ENCODE peak calls at places on chromosomes 12 and 14, in four cellular contexts. V is mesenchymal stem cell, M is H1, R is H9. L is an unnamed sample.

GRCh38 chr12:66352197-66352596 is 49.9 kb downstream of the HELB start:
- DNase-seq in V (peak; percentile 31), M (peak; percentile 71), R (peak; percentile 91), L (peak; percentile 70)

GRCh38 chr12:107283652-107284051 is 190.3 kb upstream of the CRY1 start:
- DNase-seq in V (no peak), M (no peak), R (no peak), L (no peak)

GRCh38 chr14:25537846-25538455 is 488.0 kb upstream of the STXBP6 start:
- DNase-seq in V (no peak), M (peak; percentile 31), R (peak; percentile 70), L (no peak)

GRCh38 chr14:100147691-100148464 is 11.6 kb downstream of the DEGS2 start:
- DNase-seq in V (no peak), M (no peak), R (no peak), L (no peak)

GRCh38 chr12:76455582-76456345 is 103.8 kb downstream of the OSBPL8 start:
- DNase-seq in V (peak; percentile 79), M (no peak), R (no peak), L (peak; percentile 86)

GRCh38 chr12:11499802-11500201 is 104.4 kb upstream of the PRB2 start:
- DNase-seq in V (no peak), M (no peak), R (peak; percentile 46), L (no peak)

GRCh38 chr14:90505531-90505930 is 108.7 kb downstream of the CALM1 start:
- DNase-seq in V (no peak), M (no peak), R (no peak), L (no peak)

GRCh38 chr14:56359245-56359644 is 220.4 kb upstream of the TMEM260 start:
- DNase-seq in V (no peak), M (no peak), R (no peak), L (no peak)

GRCh38 chr12:124394462-124395128 is 99.7 kb downstream of the RFLNA start:
- DNase-seq in V (no peak), M (no peak), R (no peak), L (no peak)

GRCh38 chr12:57276935-57277563 is 26.1 kb upstream of the STAC3 start:
- DNase-seq in V (peak; percentile 45), M (no peak), R (peak; percentile 62), L (no peak)

GRCh38 chr12:27462851-27463250 is 16.3 kb downstream of the SMCO2 start:
- DNase-seq in V (no peak), M (no peak), R (no peak), L (no peak)

GRCh38 chr14:77071938-77072388 is 26.1 kb upstream of the CIPC start:
- DNase-seq in V (no peak), M (no peak), R (no peak), L (peak; percentile 29)

GRCh38 chr14:75450381-75451276 is 22.8 kb downstream of the JDP2 start:
- DNase-seq in V (no peak), M (no peak), R (no peak), L (no peak)

GRCh38 chr12:1840561-1840960 is 20.2 kb downstream of the LRTM2 start:
- DNase-seq in V (no peak), M (no peak), R (no peak), L (no peak)

GRCh38 chr14:102164241-102164641 is 24.5 kb downstream of the WDR20 start:
- DNase-seq in V (peak; percentile 57), M (no peak), R (no peak), L (no peak)

GRCh38 chr12:2358986-2359658 is 306.3 kb downstream of the CACNA1C start:
- DNase-seq in V (no peak), M (no peak), R (no peak), L (no peak)

GRCh38 chr14:106564058-106564643 is 1037.8 kb downstream of the TMEM121 start:
- DNase-seq in V (no peak), M (no peak), R (no peak), L (peak; percentile 30)

GRCh38 chr12:49093746-49094103 is 876 bp downstream of the DHH start:
- DNase-seq in V (no peak), M (no peak), R (peak; percentile 48), L (no peak)

GRCh38 chr12:49092816-49093406 is 1.7 kb downstream of the DHH start:
- DNase-seq in V (no peak), M (no peak), R (no peak), L (peak; percentile 47)

GRCh38 chr12:49091056-49091835 is 3.4 kb downstream of the DHH start:
- DNase-seq in V (no peak), M (no peak), R (peak; percentile 47), L (no peak)

GRCh38 chr12:49091836-49092085 is 2.8 kb downstream of the DHH start:
- DNase-seq in V (no peak), M (no peak), R (no peak), L (no peak)

GRCh38 chr12:49092086-49092815 is 2.4 kb downstream of the DHH start:
- DNase-seq in V (peak; percentile 59), M (no peak), R (peak; percentile 86), L (no peak)
- H3K23ac ChIP-seq in V (peak overlapping the region; percentile 57), M (no peak overlapping the region), R (no peak overlapping the region), L (no peak overlapping the region)

DNA sequence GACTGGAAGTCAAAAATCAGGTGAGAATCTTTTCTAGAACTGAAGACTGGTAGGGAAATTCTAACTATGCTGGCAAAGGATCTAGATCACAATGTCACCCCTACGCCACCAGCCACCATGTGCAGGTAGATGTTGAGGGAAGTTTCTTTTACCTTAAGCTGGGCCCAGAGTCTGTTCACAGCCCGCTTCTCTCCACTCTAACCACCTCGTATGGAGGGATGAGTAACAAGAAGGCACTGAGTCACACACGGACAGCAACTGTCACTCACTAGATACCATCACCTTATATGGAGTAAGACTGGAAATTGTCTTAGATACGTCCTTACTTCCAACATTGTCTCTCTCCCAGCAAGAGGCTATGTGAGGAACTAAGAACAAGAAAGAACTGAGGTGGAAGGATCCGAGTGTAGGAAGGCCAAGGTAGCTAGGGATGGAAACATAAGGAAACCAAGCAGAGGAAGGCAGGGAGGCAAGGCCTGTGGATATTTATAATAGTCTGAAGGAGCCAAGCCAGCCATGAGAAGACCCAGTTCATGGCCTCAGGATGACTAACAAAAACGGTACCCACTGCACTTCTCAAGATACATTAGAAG is 15.4 kb downstream of the REM2 start:
- DNase-seq in V (peak; percentile 86), M (no peak), R (no peak), L (peak; percentile 76)
- H4K8ac ChIP-seq in V (peak overlapping the region; percentile 41), M (no peak overlapping the region), R (no peak overlapping the region), L (no peak overlapping the region)

DNA sequence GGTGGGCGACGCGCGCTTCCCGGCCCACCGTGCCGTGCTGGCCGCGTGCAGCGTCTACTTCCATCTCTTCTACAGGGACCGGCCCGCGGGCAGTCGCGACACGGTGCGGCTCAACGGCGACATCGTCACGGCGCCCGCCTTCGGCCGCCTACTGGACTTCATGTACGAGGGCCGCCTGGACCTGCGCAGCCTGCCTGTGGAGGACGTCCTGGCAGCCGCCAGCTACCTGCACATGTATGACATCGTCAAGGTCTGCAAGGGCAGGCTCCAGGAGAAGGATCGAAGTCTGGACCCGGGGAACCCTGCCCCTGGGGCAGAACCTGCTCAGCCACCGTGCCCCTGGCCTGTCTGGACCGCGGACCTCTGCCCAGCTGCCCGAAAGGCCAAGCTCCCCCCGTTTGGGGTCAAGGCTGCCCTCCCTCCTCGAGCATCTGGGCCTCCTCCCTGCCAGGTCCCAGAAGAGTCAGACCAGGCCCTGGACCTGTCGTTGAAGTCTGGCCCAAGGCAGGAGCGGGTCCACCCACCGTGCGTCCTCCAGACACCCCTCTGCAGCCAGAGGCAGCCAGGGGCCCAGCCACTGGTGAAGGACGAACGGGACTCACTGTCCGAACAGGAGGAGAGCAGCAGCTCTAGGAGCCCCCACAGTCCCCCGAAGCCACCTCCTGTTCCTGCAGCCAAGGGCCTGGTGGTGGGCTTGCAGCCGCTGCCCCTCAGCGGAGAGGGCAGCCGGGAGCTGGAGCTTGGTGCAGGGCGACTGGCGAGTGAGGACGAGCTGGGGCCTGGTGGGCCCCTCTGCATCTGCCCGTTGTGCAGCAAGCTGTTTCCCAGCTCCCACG is 601 bp downstream of the ZBTB42 start:
- DNase-seq in V (no peak), M (no peak), R (no peak), L (peak; percentile 31)
- H3K23ac ChIP-seq in V (peak overlapping the region; percentile 92), M (no peak overlapping the region), R (no peak overlapping the region), L (no peak overlapping the region)

DNA sequence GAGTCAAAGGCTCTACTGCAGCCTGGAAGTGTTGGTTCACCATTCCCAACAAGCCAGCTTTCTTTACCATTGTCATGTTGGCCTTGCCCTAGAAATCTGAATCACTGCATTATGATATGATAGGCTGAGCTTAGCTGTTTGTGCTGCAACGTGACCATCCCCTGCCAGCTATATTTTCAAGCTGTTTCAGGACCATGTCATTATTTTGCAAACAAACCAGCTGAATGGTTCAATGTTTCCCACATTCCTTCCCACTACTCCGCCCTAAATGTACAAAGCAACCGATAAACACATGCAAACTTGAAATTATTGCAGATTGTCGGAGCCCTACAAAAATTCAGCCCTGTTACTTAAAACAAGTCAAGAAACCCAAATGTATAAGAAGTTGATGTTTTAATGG is 136.1 kb downstream of the KICS2 start:
- DNase-seq in V (no peak), M (no peak), R (no peak), L (no peak)
- H4K8ac ChIP-seq in V (no peak overlapping the region), M (no peak overlapping the region), R (no peak overlapping the region), L (no peak overlapping the region)

L was measured in trophoblast cell.